ENCODE peak calls at places on chromosomes 13 and 19, in eight cellular contexts. R is HS-5; T is stimulated activated CD8-positive, alpha-beta memory T cell treated with anti-CD3 and anti-CD28 coated beads, Interleukin-15, amount 100 ng/mL, for 1 hour; K is tibial nerve; C is amygdala; M is endothelial cell; Q is effector memory CD4-positive, alpha-beta T cell; J is stimulated activated CD4-positive, alpha-beta T cell treated with anti-CD3 and anti-CD28 coated beads, Interleukin-4, amount 100 ng/mL, for 4 hours. P is an unnamed sample.

GRCh38 chr13:101499406-101499805 is 46.9 kb downstream of the ITGBL1 start:
- DNase-seq in C (no peak), T (no peak), K (no peak), J (no peak), M (no peak), Q (no peak), R (no peak), P (no peak)

GRCh38 chr13:45838171-45838745 is 13.3 kb downstream of the SIAH3 start:
- DNase-seq in K (no peak), J (no peak), Q (no peak), M (no peak), C (no peak), R (no peak), T (no peak), P (no peak)

GRCh38 chr13:46392967-46393366 is 5.9 kb upstream of the RUBCNL start:
- DNase-seq in M (no peak), Q (no peak), C (no peak), J (no peak), T (no peak), K (no peak), R (no peak), P (no peak)

GRCh38 chr19:51660975-51661600 is 14.5 kb upstream of the SIGLEC14 start:
- DNase-seq in C (peak), J (peak), M (peak), R (peak), T (peak), Q (peak), K (peak), P (peak)

GRCh38 chr13:112821340-112822055 is 131.7 kb downstream of the ATP11A start:
- DNase-seq in Q (no peak), J (no peak), K (no peak), C (no peak), R (no peak), T (no peak), M (no peak), P (no peak)

GRCh38 chr19:38736413-38737280 is 7.6 kb downstream of the CAPN12 start:
- DNase-seq in M (no peak), Q (peak), J (peak), K (no peak), R (no peak), T (peak), C (no peak), P (no peak)

GRCh38 chr13:59963827-59964226 is 199.9 kb downstream of the DIAPH3 start:
- DNase-seq in K (no peak), T (no peak), C (no peak), Q (no peak), M (no peak), R (no peak), J (no peak), P (no peak)

GRCh38 chr19:40677156-40677555 is 13.3 kb downstream of the NUMBL start:
- DNase-seq in R (no peak), K (no peak), J (no peak), C (no peak), M (no peak), Q (no peak), T (no peak), P (no peak)

GRCh38 chr19:39156230-39156890 is 30.8 kb downstream of the PAK4 start:
- DNase-seq in J (peak), Q (no peak), M (no peak), T (no peak), C (no peak), K (no peak), R (no peak), P (no peak)

GRCh38 chr13:75685239-75685697 is 49.1 kb downstream of the LMO7 start:
- DNase-seq in Q (no peak), C (no peak), R (no peak), T (no peak), J (no peak), M (no peak), K (no peak), P (peak)

GRCh38 chr13:52187029-52187423 is 27.6 kb upstream of the NEK3 start:
- DNase-seq in R (no peak), M (no peak), J (no peak), C (no peak), K (no peak), T (no peak), Q (no peak), P (no peak)

GRCh38 chr19:30207357-30207756 is 164.8 kb upstream of the ZNF536 start:
- DNase-seq in Q (no peak), J (no peak), R (no peak), K (no peak), M (no peak), C (no peak), T (no peak), P (no peak)

GRCh38 chr13:67772807-67773453 is 542.8 kb upstream of the PCDH9 start:
- DNase-seq in Q (no peak), R (no peak), C (no peak), M (no peak), T (no peak), J (no peak), K (no peak), P (no peak)

GRCh38 chr19:36939153-36939552 is 23.0 kb downstream of the ZNF568 start:
- DNase-seq in T (no peak), M (no peak), C (no peak), Q (no peak), K (no peak), R (no peak), J (no peak), P (no peak)

P was measured in brain pericyte.